ENCODE peak calls at places on chromosomes 6 and 20, in four cellular contexts. One of them, this sample, is unnamed.

GRCh38 chr20:1001981-1002681 is at the start of gene RSPO4:
- DNase-seq in H1: peak; percentile 66
- DNase-seq in HepG2: no peak
- DNase-seq in K562: no peak
- DNase-seq in this sample: no peak

GRCh38 chr20:50409495-50409894 is 100.7 kb upstream of the PTPN1 start:
- DNase-seq in H1: no peak
- DNase-seq in HepG2: no peak
- DNase-seq in K562: no peak
- DNase-seq in this sample: no peak

GRCh38 chr20:57987659-57988058 is 240.8 kb downstream of the ANKRD60 start:
- DNase-seq in HepG2: no peak
- DNase-seq in K562: no peak
- DNase-seq in H1: no peak
- DNase-seq in this sample: no peak

GRCh38 chr6:43203718-43204095 is 21.7 kb downstream of the CUL9 start:
- DNase-seq in HepG2: no peak
- DNase-seq in K562: no peak
- DNase-seq in H1: no peak
- DNase-seq in this sample: no peak

GRCh38 chr6:125888989-125889656 is 67.4 kb upstream of the HINT3 start:
- DNase-seq in HepG2: peak; percentile 64
- DNase-seq in H1: no peak
- DNase-seq in K562: peak; percentile 62
- DNase-seq in this sample: no peak

GRCh38 chr6:2782356-2782708 is 17.1 kb downstream of the WRNIP1 start:
- DNase-seq in HepG2: no peak
- DNase-seq in K562: no peak
- DNase-seq in H1: no peak
- DNase-seq in this sample: no peak

GRCh38 chr6:87772597-87773530 is 70.8 kb upstream of the AKIRIN2 start:
- DNase-seq in K562: no peak
- DNase-seq in HepG2: peak; percentile 94
- DNase-seq in H1: no peak
- DNase-seq in this sample: no peak

GRCh38 chr6:108714012-108714773 is 134.0 kb upstream of the ARMC2 start:
- DNase-seq in K562: no peak
- DNase-seq in HepG2: no peak
- DNase-seq in H1: no peak
- DNase-seq in this sample: no peak

GRCh38 chr20:24040896-24041459 is 52.4 kb upstream of the GGTLC1 start:
- DNase-seq in K562: no peak
- DNase-seq in H1: no peak
- DNase-seq in HepG2: no peak
- DNase-seq in this sample: no peak

GRCh38 chr20:38559764-38560163 is 21.2 kb upstream of the ADIG start:
- DNase-seq in HepG2: no peak
- DNase-seq in H1: no peak
- DNase-seq in K562: no peak
- DNase-seq in this sample: no peak

GRCh38 chr6:20432692-20433091 is 31.0 kb downstream of the E2F3 start:
- DNase-seq in H1: no peak
- DNase-seq in K562: no peak
- DNase-seq in HepG2: no peak
- DNase-seq in this sample: no peak

GRCh38 chr6:29479560-29479959 is 8.2 kb downstream of the MAS1L start:
- DNase-seq in K562: no peak
- DNase-seq in HepG2: no peak
- DNase-seq in H1: no peak
- DNase-seq in this sample: no peak

GRCh38 chr20:51386586-51386985 is 155.9 kb downstream of the NFATC2 start:
- DNase-seq in HepG2: no peak
- DNase-seq in K562: no peak
- DNase-seq in H1: no peak
- DNase-seq in this sample: no peak

GRCh38 chr20:50450961-50451752 is 59.0 kb upstream of the PTPN1 start:
- DNase-seq in K562: no peak
- DNase-seq in HepG2: peak; percentile 68
- DNase-seq in H1: peak; percentile 62
- DNase-seq in this sample: no peak

GRCh38 chr6:89667872-89668556 is 29.5 kb upstream of the LYRM2 start:
- DNase-seq in H1: no peak
- DNase-seq in HepG2: no peak
- DNase-seq in K562: no peak
- DNase-seq in this sample: no peak

GRCh38 chr20:1718604-1719384 is 61.2 kb upstream of the SIRPG start:
- DNase-seq in H1: no peak
- DNase-seq in K562: no peak
- DNase-seq in HepG2: no peak
- DNase-seq in this sample: peak; percentile 14

GRCh38 chr6:4668271-4669179 is 107.7 kb upstream of the CDYL start:
- DNase-seq in HepG2: no peak
- DNase-seq in K562: no peak
- DNase-seq in H1: peak; percentile 31
- DNase-seq in this sample: no peak

GRCh38 chr6:97009781-97010492 is 85.4 kb downstream of the KLHL32 start:
- DNase-seq in H1: no peak
- DNase-seq in HepG2: no peak
- DNase-seq in K562: no peak
- DNase-seq in this sample: no peak

GRCh38 chr20:51094221-51094620 is 71.3 kb upstream of the KCNG1 start:
- DNase-seq in HepG2: no peak
- DNase-seq in K562: no peak
- DNase-seq in H1: no peak
- DNase-seq in this sample: no peak

GRCh38 chr6:138690975-138691594 is 82.5 kb upstream of the CCDC28A start:
- DNase-seq in HepG2: no peak
- DNase-seq in H1: no peak
- DNase-seq in K562: no peak
- DNase-seq in this sample: no peak

GRCh38 chr20:33672426-33673114 is 1.7 kb downstream of the NECAB3 start:
- DNase-seq in K562: peak; percentile 60
- DNase-seq in H1: no peak
- DNase-seq in HepG2: no peak
- DNase-seq in this sample: no peak

GRCh38 chr6:53119772-53120409 is 28.8 kb downstream of the GCM1 start:
- DNase-seq in HepG2: peak; percentile 92
- DNase-seq in K562: no peak
- DNase-seq in H1: peak; percentile 49
- DNase-seq in this sample: peak; percentile 17

GRCh38 chr20:14234666-14235295 is 102.6 kb downstream of the FLRT3 start:
- DNase-seq in H1: no peak
- DNase-seq in K562: no peak
- DNase-seq in HepG2: no peak
- DNase-seq in this sample: no peak

GRCh38 chr6:107601406-107601805 is 111.5 kb downstream of the SOBP start:
- DNase-seq in K562: no peak
- DNase-seq in HepG2: no peak
- DNase-seq in H1: no peak
- DNase-seq in this sample: no peak

GRCh38 chr20:59458645-59459044 is 145.7 kb upstream of the PHACTR3 start:
- DNase-seq in K562: no peak
- DNase-seq in HepG2: no peak
- DNase-seq in H1: no peak
- DNase-seq in this sample: no peak

GRCh38 chr20:25198663-25199363 is 3.3 kb downstream of the ENTPD6 start:
- DNase-seq in HepG2: no peak
- DNase-seq in K562: no peak
- DNase-seq in H1: no peak
- DNase-seq in this sample: no peak

GRCh38 chr6:93784794-93785757 is 365.7 kb upstream of the EPHA7 start:
- DNase-seq in H1: no peak
- DNase-seq in K562: no peak
- DNase-seq in HepG2: no peak
- DNase-seq in this sample: no peak

GRCh38 chr6:32195902-32196681 is 3.6 kb upstream of the GPSM3 start:
- DNase-seq in K562: peak; percentile 73
- DNase-seq in HepG2: peak; percentile 88
- DNase-seq in H1: peak; percentile 90
- DNase-seq in this sample: peak; percentile 53

GRCh38 chr6:125570546-125570945 is 178.9 kb upstream of the HEY2 start:
- DNase-seq in HepG2: no peak
- DNase-seq in K562: no peak
- DNase-seq in H1: no peak
- DNase-seq in this sample: no peak

GRCh38 chr6:41713650-41714291 is 21.6 kb downstream of the TFEB start:
- DNase-seq in HepG2: no peak
- DNase-seq in H1: no peak
- DNase-seq in K562: no peak
- DNase-seq in this sample: peak; percentile 56

GRCh38 chr6:37936909-37937308 is 117.4 kb downstream of the ZFAND3 start:
- DNase-seq in HepG2: no peak
- DNase-seq in H1: no peak
- DNase-seq in K562: no peak
- DNase-seq in this sample: no peak

GRCh38 chr6:10418862-10419748 is 4.2 kb upstream of the TFAP2A start:
- DNase-seq in H1: peak; percentile 85
- DNase-seq in HepG2: no peak
- DNase-seq in K562: peak; percentile 69
- DNase-seq in this sample: no peak

GRCh38 chr20:32609371-32609773 is 24.2 kb upstream of the NOL4L start:
- DNase-seq in H1: no peak
- DNase-seq in K562: no peak
- DNase-seq in HepG2: no peak
- DNase-seq in this sample: no peak

GRCh38 chr20:11917663-11918062 is at the start of gene BTBD3:
- DNase-seq in HepG2: no peak
- DNase-seq in K562: no peak
- DNase-seq in H1: no peak
- DNase-seq in this sample: no peak

GRCh38 chr6:99603421-99604160 is 3.0 kb upstream of the PRDM13 start:
- DNase-seq in HepG2: no peak
- DNase-seq in K562: peak; percentile 57
- DNase-seq in H1: peak; percentile 89
- DNase-seq in this sample: peak; percentile 13

GRCh38 chr20:18176318-18176785 is 38.7 kb downstream of the KAT14 start:
- DNase-seq in H1: peak; percentile 51
- DNase-seq in HepG2: peak; percentile 56
- DNase-seq in K562: no peak
- DNase-seq in this sample: no peak

GRCh38 chr6:89148016-89148750 is 2.3 kb downstream of the PM20D2 start:
- DNase-seq in H1: no peak
- DNase-seq in K562: no peak
- DNase-seq in HepG2: no peak
- DNase-seq in this sample: no peak

GRCh38 chr6:170272341-170273065 is 18.4 kb downstream of the DLL1 start:
- DNase-seq in K562: no peak
- DNase-seq in H1: no peak
- DNase-seq in HepG2: no peak
- DNase-seq in this sample: no peak

DNA sequence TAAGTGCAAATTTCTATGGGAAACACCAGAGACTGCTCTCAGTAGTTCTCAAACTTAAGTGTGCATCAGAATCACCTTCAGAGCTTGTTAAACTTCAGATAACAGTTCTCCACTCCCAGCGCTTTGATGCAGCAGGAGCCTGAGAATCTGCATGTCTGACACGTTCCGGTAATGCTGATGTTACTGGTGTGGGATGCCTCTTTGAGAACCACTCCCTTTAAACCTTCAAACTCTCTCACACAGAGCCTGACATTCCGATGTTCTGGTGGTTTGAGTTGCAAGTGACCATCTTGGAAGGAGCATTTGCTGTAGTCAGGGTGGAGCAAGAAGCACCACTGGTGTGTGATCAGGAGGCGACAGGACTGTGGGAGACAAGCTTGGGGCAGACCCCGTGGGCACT is 57.9 kb downstream of the OTOR start:
- DNase-seq in HepG2: no peak
- DNase-seq in H1: no peak
- DNase-seq in K562: no peak
- DNase-seq in this sample: no peak
- TF ChIP-seq RNF2 in HepG2: no peak
- TF ChIP-seq RNF2 in H1: no peak
- TF ChIP-seq RNF2 in K562: no peak
- TF ChIP-seq RNF2 in this sample: no peak

GRCh38 chr6:166737231-166737630 is 110.2 kb upstream of the RPS6KA2 start:
- DNase-seq in HepG2: no peak
- DNase-seq in K562: no peak
- DNase-seq in H1: peak; percentile 17
- DNase-seq in this sample: no peak
- TF ChIP-seq JUN in HepG2: no peak
- TF ChIP-seq JUN in K562: no peak
- TF ChIP-seq JUN in H1: no peak
- TF ChIP-seq JUN in this sample: no peak

GRCh38 chr20:44280387-44280786 is 30.6 kb downstream of the FITM2 start:
- DNase-seq in H1: no peak
- DNase-seq in K562: no peak
- DNase-seq in HepG2: peak; percentile 30
- DNase-seq in this sample: no peak

GRCh38 chr20:44288252-44288651 is 22.8 kb downstream of the FITM2 start:
- DNase-seq in H1: no peak
- DNase-seq in K562: peak; percentile 26
- DNase-seq in HepG2: peak; percentile 52
- DNase-seq in this sample: no peak

GRCh38 chr20:44287272-44288097 is 23.5 kb downstream of the FITM2 start:
- DNase-seq in H1: no peak
- DNase-seq in K562: no peak
- DNase-seq in HepG2: peak; percentile 66
- DNase-seq in this sample: no peak

GRCh38 chr20:44282148-44282547 is 28.9 kb downstream of the FITM2 start:
- DNase-seq in H1: no peak
- DNase-seq in K562: no peak
- DNase-seq in HepG2: peak; percentile 75
- DNase-seq in this sample: no peak

DNA sequence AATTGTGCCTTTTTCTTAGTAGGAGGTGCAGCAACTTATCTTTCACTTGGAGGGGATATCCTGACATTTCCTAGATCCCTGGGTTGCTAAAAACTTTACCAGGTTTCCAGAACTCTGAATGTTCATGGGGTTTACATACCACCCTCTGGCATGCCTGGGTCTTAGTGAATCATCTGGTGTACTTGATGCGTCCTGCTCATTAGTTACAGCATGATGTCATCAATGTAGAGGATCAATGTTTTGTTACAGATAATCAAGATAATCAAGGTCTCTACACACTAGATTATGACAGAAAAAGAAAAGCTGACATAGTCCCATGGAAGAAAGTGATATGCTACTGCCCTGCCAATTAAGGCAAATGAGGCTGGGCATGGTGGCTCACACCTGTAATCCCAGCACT is 27.0 kb downstream of the FITM2 start:
- DNase-seq in H1: no peak
- DNase-seq in K562: no peak
- DNase-seq in HepG2: no peak
- DNase-seq in this sample: no peak
- TF ChIP-seq RNF2 in H1: no peak
- TF ChIP-seq RNF2 in K562: no peak
- TF ChIP-seq RNF2 in HepG2: no peak
- TF ChIP-seq RNF2 in this sample: no peak

DNA sequence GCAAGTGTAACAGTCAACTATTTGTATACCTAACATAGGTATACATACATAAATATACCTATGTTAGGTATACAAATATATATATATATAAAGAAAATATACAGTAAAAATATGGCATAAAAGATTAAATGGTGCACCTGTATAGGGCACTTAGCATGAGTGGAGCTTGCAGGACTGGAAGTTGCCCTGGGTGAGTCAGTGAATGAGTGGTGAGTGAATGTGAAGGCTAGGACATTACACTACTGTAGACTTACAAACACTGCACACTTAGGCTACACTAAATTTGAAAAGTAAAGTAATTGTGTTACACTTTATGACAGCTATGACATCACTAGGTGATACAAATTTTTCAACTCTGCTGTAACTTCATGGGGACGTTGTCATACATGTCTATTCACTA is 65.6 kb downstream of the CDC5L start:
- DNase-seq in K562: no peak
- DNase-seq in H1: no peak
- DNase-seq in HepG2: no peak
- DNase-seq in this sample: no peak
- TF ChIP-seq JUN in K562: no peak
- TF ChIP-seq JUN in H1: no peak
- TF ChIP-seq JUN in HepG2: no peak
- TF ChIP-seq JUN in this sample: no peak

This sample was measured in A549.